ENCODE peak calls at places on chromosomes 6 and 20, in five cellular contexts. Q, D, Y, E and P are unnamed samples.

GRCh38 chr6:27078734-27079357 is 168.7 kb upstream of the PRSS16 start:
- DNase-seq in E (peak), Y (peak), D (peak), Q (peak), P (peak)

GRCh38 chr6:109920911-109921310 is 57.2 kb upstream of the GPR6 start:
- DNase-seq in Y (no peak), Q (no peak), E (no peak), D (no peak), P (no peak)

GRCh38 chr6:26537846-26538571 is at the start of gene HMGN4:
- DNase-seq in Y (peak), E (peak), Q (peak), D (peak), P (peak)

GRCh38 chr20:61701802-61702201 is 363.9 kb downstream of the TAF4 start:
- DNase-seq in E (no peak), Q (no peak), D (no peak), Y (no peak), P (no peak)

GRCh38 chr6:35388023-35388422 is 45.7 kb downstream of the PPARD start:
- DNase-seq in D (no peak), E (no peak), Y (no peak), Q (no peak), P (no peak)

GRCh38 chr6:90538651-90539050 is 48.2 kb downstream of the MAP3K7 start:
- DNase-seq in E (no peak), Y (no peak), Q (peak), D (no peak), P (no peak)

GRCh38 chr6:138492113-138492512 is 7.2 kb downstream of the NHSL1 start:
- DNase-seq in Y (no peak), E (no peak), D (no peak), Q (no peak), P (no peak)

GRCh38 chr6:110878751-110879539 is 4.4 kb downstream of the AMD1 start:
- DNase-seq in D (no peak), Y (no peak), E (no peak), Q (peak), P (peak)

GRCh38 chr6:32819729-32820128 is 2.9 kb upstream of the HLA-DOB start:
- DNase-seq in Q (peak), Y (no peak), D (peak), E (no peak), P (no peak)

GRCh38 chr6:16130932-16131387 is 2.1 kb downstream of the MYLIP start:
- DNase-seq in D (no peak), Q (peak), E (no peak), Y (peak), P (no peak)

GRCh38 chr6:135851442-135852271 is at the start of gene PDE7B:
- DNase-seq in E (peak), Q (no peak), D (no peak), Y (no peak), P (peak)

GRCh38 chr6:101534386-101534785 is 140.9 kb downstream of the GRIK2 start:
- DNase-seq in Q (no peak), E (no peak), Y (no peak), D (no peak), P (no peak)

GRCh38 chr6:108942556-108943492 is 94.6 kb downstream of the ARMC2 start:
- DNase-seq in E (no peak), D (no peak), Y (no peak), Q (peak), P (no peak)

GRCh38 chr20:36744764-36745191 is 1.1 kb downstream of the NDRG3 start:
- DNase-seq in E (no peak), Q (peak), D (no peak), Y (no peak), P (peak)

GRCh38 chr6:44341095-44341890 is 1.2 kb upstream of the SPATS1 start:
- DNase-seq in E (no peak), Q (no peak), Y (no peak), D (no peak), P (no peak)

GRCh38 chr20:50296450-50297375 is 106.1 kb downstream of the CEBPB start:
- DNase-seq in Q (no peak), Y (peak), D (no peak), E (no peak), P (no peak)

GRCh38 chr20:39294137-39294725 is 332.1 kb downstream of the DHX35 start:
- DNase-seq in Q (no peak), E (no peak), Y (no peak), D (no peak), P (no peak)

GRCh38 chr20:60210779-60211617 is 252.8 kb downstream of the CDH26 start:
- DNase-seq in D (peak), Y (peak), E (peak), Q (peak), P (peak)

GRCh38 chr6:143872211-143872610 is 7.9 kb downstream of the ZC2HC1B start:
- DNase-seq in E (no peak), Q (no peak), Y (no peak), D (no peak), P (no peak)
- TF ChIP-seq JUND in E (no peak), Q (no peak), Y (no peak), D (no peak), P (no peak)

DNA sequence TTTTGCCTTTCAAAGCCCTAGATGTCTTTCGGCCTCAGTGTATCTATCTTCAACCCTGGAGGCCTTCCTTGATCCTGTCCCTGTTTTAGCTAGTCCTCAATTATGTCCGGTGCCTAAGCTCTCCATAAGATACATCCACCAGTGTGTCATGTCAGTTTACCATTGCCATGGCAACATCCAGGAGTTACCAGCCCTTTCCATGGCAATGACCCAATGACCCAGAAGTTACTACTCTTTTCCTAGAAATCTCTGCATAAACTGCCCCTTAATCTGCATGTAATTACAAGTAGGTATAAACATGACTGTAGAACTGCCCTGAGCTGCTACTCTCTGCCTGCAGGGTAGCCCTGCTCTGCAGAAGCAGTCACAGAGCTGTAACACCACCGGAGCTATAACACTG is 712.0 kb upstream of the AGPAT4 start:
- DNase-seq in Q (no peak), E (no peak), D (no peak), Y (no peak), P (no peak)
- TF ChIP-seq JUND in Q (no peak), E (no peak), D (no peak), Y (no peak), P (no peak)

GRCh38 chr6:154907293-154907692 is 87.8 kb upstream of the TIAM2 start:
- DNase-seq in Y (no peak), E (no peak), Q (no peak), D (no peak), P (no peak)

GRCh38 chr6:154914288-154914687 is 80.8 kb upstream of the TIAM2 start:
- DNase-seq in E (no peak), Q (no peak), D (no peak), Y (no peak), P (no peak)

GRCh38 chr6:154908723-154909122 is 86.4 kb upstream of the TIAM2 start:
- DNase-seq in Y (no peak), E (no peak), Q (no peak), D (no peak), P (no peak)

DNA sequence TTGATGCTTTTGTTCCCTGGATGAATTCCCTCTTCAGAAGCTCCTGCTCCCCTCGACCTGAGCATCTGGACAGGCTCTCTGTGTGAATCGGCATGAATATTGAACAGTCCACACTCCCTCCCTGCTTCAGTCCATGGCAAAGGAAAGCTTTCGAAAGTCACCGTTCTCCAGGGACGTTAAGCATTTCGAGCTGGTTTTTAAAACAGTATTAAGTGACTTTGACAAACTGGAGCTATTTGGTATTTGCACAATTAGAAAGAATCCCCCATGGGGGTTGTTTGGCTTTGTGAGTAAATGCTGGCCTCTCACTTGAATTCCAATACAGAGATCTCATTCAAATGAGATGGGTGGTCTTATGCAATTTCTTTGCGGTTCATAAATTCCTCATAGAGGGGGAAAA is 85.3 kb upstream of the TIAM2 start:
- DNase-seq in Y (no peak), E (no peak), Q (no peak), D (no peak), P (no peak)
- TF ChIP-seq JUND in Y (no peak), E (no peak), Q (no peak), D (no peak), P (no peak)

GRCh38 chr6:37565267-37566208 is 65.8 kb upstream of the CCDC167 start:
- DNase-seq in E (peak), Q (peak), Y (no peak), D (no peak), P (no peak)
- TF ChIP-seq JUND in E (no peak), Q (no peak), Y (no peak), D (no peak), P (no peak)

GRCh38 chr6:66796987-66797386 is 1090.0 kb upstream of the EYS start:
- DNase-seq in D (no peak), Q (no peak), Y (no peak), E (no peak), P (no peak)
- TF ChIP-seq JUND in D (no peak), Q (no peak), Y (no peak), E (no peak), P (no peak)

GRCh38 chr6:31664790-31665500 is at the start of gene GPANK1:
- DNase-seq in E (peak), D (peak), Q (peak), Y (peak), P (peak)

GRCh38 chr6:31663961-31664789 is 622 bp downstream of the GPANK1 start:
- DNase-seq in D (no peak), Q (peak), Y (no peak), E (no peak), P (no peak)

GRCh38 chr6:31666337-31666960 is 569 bp downstream of the CSNK2B start:
- DNase-seq in D (no peak), Q (peak), E (no peak), Y (no peak), P (no peak)

GRCh38 chr6:31663087-31663960 is 1.5 kb downstream of the GPANK1 start:
- DNase-seq in D (no peak), Q (peak), E (no peak), Y (no peak), P (no peak)

DNA sequence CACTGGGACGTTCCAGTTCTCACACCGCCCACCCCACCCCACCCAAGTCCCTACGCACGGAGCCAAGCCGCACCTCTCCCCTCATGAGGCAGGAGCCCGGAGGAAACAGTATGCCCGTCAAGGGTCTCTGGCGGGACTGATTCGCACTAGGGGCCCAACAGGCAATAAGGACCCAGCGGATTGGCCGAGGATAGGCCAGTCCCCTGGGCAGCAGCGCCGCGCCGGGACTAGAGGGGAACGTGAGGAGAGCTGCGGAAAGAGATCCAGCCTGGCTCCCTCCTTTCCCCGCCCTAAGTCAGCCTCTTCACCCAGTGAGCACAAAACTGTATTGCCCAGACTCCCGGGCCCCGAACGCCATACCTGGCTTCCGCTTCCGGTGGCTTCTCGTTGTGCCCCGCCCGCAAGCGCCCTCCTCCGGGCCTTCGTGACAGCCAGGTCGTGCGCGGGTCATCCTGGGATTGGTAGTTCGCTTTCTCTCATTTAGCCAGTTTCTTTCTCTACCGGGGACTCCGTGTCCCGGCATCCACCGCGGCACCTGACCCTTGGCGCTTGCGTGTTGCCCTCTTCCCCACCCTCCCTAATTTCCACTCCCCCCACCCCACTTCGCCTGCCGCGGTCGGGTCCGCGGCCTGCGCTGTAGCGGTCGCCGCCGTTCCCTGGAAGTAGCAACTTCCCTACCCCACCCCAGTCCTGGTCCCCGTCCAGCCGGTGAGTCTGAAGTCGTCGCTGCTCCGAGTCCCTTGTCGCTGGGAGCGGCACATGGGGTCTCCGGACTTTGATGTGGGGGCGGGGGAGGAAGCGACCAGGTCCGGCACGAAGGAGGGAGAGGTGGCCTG is at the start of gene CSNK2B:
- DNase-seq in Q (peak), D (peak), Y (peak), E (peak), P (peak)
- TF ChIP-seq JUND in Q (peak), D (no peak), Y (peak), E (no peak), P (no peak)

DNA sequence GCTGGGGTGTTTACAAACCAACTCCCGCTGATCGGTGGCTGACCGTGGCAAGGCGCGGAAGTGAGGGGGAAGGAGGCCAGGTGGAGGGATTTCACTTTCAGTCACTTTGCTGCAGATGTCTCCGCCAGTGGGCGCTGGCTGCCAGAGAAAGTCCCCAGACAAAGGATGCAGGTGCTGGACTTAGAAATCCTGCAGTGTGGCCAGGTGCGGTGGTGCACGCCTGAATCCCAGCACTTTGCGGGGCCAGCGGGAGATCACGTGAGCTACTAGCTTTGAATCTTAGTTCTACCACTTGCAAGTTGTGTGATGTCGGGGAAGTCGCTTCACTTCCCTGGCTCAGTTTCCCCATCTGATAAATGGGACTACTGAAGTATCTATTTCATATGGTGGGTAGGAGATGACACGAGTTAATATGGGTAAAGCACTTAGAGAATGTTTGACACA is 180.4 kb downstream of the ZNF217 start:
- DNase-seq in Y (peak), D (peak), E (peak), Q (peak), P (peak)
- TF ChIP-seq JUND in Y (no peak), D (no peak), E (peak), Q (peak), P (no peak)

DNA sequence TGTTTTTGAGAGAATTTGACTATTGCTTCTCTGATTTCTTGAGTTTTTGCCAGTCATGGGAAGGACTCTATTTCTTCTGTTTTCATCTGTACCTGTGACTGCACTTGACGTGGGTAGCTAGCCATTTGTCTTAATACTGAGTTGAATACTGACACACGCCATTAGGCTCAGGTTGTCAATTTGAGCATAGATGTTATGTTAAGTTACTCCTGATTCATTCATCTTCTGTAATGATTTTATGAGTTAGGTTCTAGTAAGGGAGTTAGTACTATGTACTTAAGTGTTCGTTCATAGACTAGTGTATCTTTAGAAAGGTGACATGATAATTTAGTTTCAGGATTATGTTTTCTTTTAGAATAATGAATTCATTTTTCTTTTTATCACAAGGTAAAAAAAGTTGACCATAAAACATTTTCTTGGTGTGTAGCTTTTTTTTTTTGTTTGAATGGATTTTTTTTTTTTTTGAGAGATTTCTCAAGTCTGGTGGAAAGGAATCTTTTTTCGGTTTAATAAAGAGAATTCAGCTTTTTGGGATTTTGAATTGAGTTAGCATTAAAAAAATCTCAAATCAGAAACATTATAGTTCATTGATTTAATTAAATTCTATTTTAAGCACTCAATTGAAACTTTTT is 1.7 kb downstream of the AFDN start:
- DNase-seq in D (no peak), Q (peak), E (no peak), Y (no peak), P (no peak)
- TF ChIP-seq JUND in D (no peak), Q (no peak), E (no peak), Y (no peak), P (no peak)

GRCh38 chr6:127148511-127148910 is 30.0 kb downstream of the RSPO3 start:
- DNase-seq in Y (no peak), Q (no peak), D (no peak), E (no peak), P (no peak)

GRCh38 chr6:127147576-127147975 is 29.1 kb downstream of the RSPO3 start:
- DNase-seq in Y (no peak), E (no peak), Q (no peak), D (no peak), P (no peak)

DNA sequence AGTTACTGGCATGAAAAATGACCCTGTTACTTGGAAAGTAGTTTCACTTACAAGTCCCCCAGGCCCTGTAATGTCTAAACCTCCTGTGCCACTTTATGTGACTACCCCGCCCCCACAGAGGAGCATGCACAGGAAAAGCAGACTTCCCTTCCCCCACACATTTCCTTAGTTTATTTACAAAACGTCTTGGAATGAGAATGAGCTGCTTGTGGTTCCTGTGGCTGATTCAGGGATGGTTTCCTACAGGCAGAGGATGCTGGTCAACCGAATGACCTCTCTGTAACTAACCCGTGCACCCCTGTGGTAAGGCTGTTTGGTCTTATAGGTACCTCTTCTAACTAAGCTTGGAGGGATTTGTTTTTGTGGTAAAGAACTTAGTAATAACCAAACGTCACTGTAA is 28.5 kb downstream of the RSPO3 start:
- DNase-seq in Q (no peak), E (no peak), D (no peak), Y (no peak), P (peak)
- TF ChIP-seq JUND in Q (no peak), E (no peak), D (no peak), Y (no peak), P (no peak)

GRCh38 chr6:25009351-25009750 is 73.6 kb upstream of the RIPOR2 start:
- DNase-seq in D (no peak), E (no peak), Q (no peak), Y (no peak), P (no peak)

GRCh38 chr6:25010166-25010565 is 74.4 kb upstream of the RIPOR2 start:
- DNase-seq in E (no peak), Q (no peak), D (no peak), Y (no peak), P (no peak)

GRCh38 chr6:25013249-25013648 is 77.5 kb upstream of the RIPOR2 start:
- DNase-seq in E (no peak), Q (peak), Y (no peak), D (no peak), P (no peak)

GRCh38 chr6:25012657-25013056 is 76.9 kb upstream of the RIPOR2 start:
- DNase-seq in D (no peak), Q (no peak), Y (no peak), E (no peak), P (no peak)

DNA sequence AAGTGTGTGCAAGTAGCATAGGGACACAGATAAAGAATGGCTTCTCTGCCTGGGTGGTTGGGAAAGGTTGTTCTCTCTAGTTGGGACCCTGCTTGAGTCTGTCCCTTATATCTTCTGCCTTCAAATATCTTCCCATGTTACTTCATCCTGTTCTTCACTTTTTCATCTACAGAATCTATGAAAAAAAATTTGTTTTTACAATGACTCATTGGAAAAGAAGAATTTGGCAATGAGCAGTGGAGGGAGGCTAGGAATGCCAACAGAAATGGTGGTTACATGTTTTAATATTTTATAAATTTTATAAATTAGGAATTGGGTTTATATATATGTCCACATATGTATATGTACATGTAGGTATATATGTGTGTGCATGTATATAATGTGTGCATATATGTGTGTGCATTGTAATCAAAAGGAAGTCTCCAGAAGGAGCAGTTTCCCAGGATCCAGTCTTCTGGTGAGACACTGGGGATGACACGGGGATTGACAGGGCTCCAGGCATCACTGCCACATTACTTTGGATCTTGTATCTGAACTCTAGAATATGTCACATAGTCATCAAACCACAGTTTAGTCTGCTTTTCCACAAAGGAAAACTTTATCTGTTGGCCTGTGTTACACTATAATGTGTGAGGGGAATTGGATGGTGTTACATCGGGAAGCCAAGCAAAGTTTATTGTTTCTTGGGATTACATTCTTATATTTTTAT is 75.3 kb upstream of the RIPOR2 start:
- DNase-seq in D (no peak), Q (no peak), Y (no peak), E (no peak), P (no peak)
- TF ChIP-seq JUND in D (no peak), Q (no peak), Y (no peak), E (no peak), P (no peak)